ENCODE peak calls at places on chromosomes 5 and 9, in nine cellular contexts. M is fibroblast of pulmonary artery; I is GM13977; A is heart left ventricle; H is testis; C is cardiac muscle cell; B is CD4-positive, alpha-beta T cell; D is WTC11; F is GM06990. K is an unnamed sample.

GRCh38 chr9:14993061-14993800 is 83.0 kb upstream of the FREM1 start:
- DNase-seq in D (peak), M (peak), I (no peak), A (peak), F (no peak), B (peak), H (peak), C (peak), K (peak)

GRCh38 chr9:92986175-92987110 is 39.1 kb downstream of the FGD3 start:
- DNase-seq in A (no peak), M (peak), F (no peak), C (peak), D (no peak), H (peak), B (peak), I (no peak), K (peak)

GRCh38 chr5:1413611-1414241 is 31.5 kb downstream of the SLC6A3 start:
- DNase-seq in I (no peak), C (no peak), M (no peak), B (no peak), F (no peak), A (no peak), H (no peak), D (no peak), K (no peak)

GRCh38 chr5:56269216-56269927 is 36.2 kb upstream of the ANKRD55 start:
- DNase-seq in B (no peak), I (peak), A (no peak), D (no peak), M (peak), F (no peak), H (peak), C (peak), K (peak)

GRCh38 chr5:56561-57290 is 35.2 kb upstream of the PLEKHG4B start:
- DNase-seq in H (peak), B (no peak), M (peak), C (peak), A (no peak), I (peak), D (peak), F (no peak), K (no peak)

GRCh38 chr5:25419684-25420083 is 774.9 kb upstream of the CDH10 start:
- DNase-seq in D (no peak), B (no peak), M (no peak), I (no peak), A (no peak), H (no peak), C (no peak), F (no peak), K (no peak)

GRCh38 chr9:137293094-137293481 is 9.0 kb downstream of the NRARP start:
- DNase-seq in F (no peak), D (peak), C (no peak), B (no peak), I (no peak), M (no peak), A (no peak), H (no peak), K (no peak)

GRCh38 chr9:85521331-85522197 is 220.2 kb downstream of the AGTPBP1 start:
- DNase-seq in A (peak), B (no peak), D (no peak), F (no peak), H (no peak), C (no peak), I (no peak), M (no peak), K (no peak)

GRCh38 chr5:149799119-149799623 is 69.1 kb downstream of the PPARGC1B start:
- DNase-seq in D (no peak), M (peak), B (no peak), I (no peak), C (peak), H (peak), F (no peak), A (peak), K (no peak)

GRCh38 chr5:165881259-165881658 is 2375.8 kb downstream of the MAT2B start:
- DNase-seq in B (no peak), A (no peak), D (no peak), F (no peak), M (no peak), H (no peak), C (no peak), I (no peak), K (no peak)

GRCh38 chr5:35990941-35991592 is at the start of gene UGT3A1:
- DNase-seq in M (no peak), B (no peak), C (no peak), D (peak), H (no peak), I (no peak), A (no peak), F (no peak), K (no peak)

GRCh38 chr9:92774274-92774673 is 9.6 kb upstream of the BICD2 start:
- DNase-seq in C (peak), M (peak), A (no peak), D (no peak), F (no peak), I (no peak), B (no peak), H (no peak), K (no peak)

GRCh38 chr5:128409401-128409800 is 128.6 kb downstream of the FBN2 start:
- DNase-seq in M (no peak), A (no peak), F (no peak), C (peak), D (no peak), H (no peak), I (no peak), B (no peak), K (no peak)

GRCh38 chr9:75378036-75378435 is 289.7 kb downstream of the OSTF1 start:
- DNase-seq in B (no peak), C (no peak), M (no peak), A (peak), F (no peak), H (peak), D (no peak), I (no peak), K (no peak)

GRCh38 chr5:180808461-180809000 is 5.9 kb upstream of the MGAT1 start:
- DNase-seq in B (no peak), C (no peak), M (no peak), F (no peak), H (peak), D (no peak), A (no peak), I (no peak), K (no peak)

GRCh38 chr9:137645211-137645610 is 26.4 kb downstream of the EHMT1 start:
- DNase-seq in A (no peak), B (no peak), H (no peak), C (no peak), F (no peak), D (no peak), I (no peak), M (no peak), K (no peak)

GRCh38 chr9:4923580-4924544 is 61.2 kb upstream of the JAK2 start:
- DNase-seq in I (peak), D (no peak), F (no peak), A (no peak), C (peak), B (no peak), H (peak), M (peak), K (peak)

GRCh38 chr5:78830647-78831046 is 154.5 kb downstream of the ARSB start:
- DNase-seq in D (no peak), I (no peak), A (no peak), M (no peak), B (no peak), C (no peak), H (no peak), F (no peak), K (no peak)

GRCh38 chr9:35349287-35349990 is 140.5 kb upstream of the RUSC2 start:
- DNase-seq in F (no peak), C (no peak), D (no peak), A (no peak), H (no peak), B (no peak), I (no peak), M (no peak), K (no peak)

GRCh38 chr9:18683312-18683711 is 209.4 kb downstream of the ADAMTSL1 start:
- DNase-seq in I (no peak), A (no peak), D (no peak), H (no peak), F (no peak), B (no peak), C (no peak), M (no peak), K (no peak)

GRCh38 chr9:3337515-3337914 is 188.3 kb downstream of the RFX3 start:
- DNase-seq in I (no peak), A (peak), F (no peak), H (no peak), M (peak), D (no peak), B (no peak), C (peak), K (no peak)

GRCh38 chr9:129436751-129437625 is 183.9 kb downstream of the C9orf50 start:
- DNase-seq in F (no peak), C (peak), D (peak), M (peak), I (no peak), A (peak), H (peak), B (peak), K (no peak)

GRCh38 chr5:169767938-169768337 is 130.9 kb downstream of the DOCK2 start:
- DNase-seq in D (no peak), C (no peak), H (peak), I (no peak), M (no peak), A (peak), F (no peak), B (no peak), K (no peak)

GRCh38 chr5:148416921-148417320 is 33.2 kb downstream of the FBXO38 start:
- DNase-seq in M (peak), D (no peak), C (peak), B (no peak), F (no peak), I (no peak), A (peak), H (no peak), K (no peak)

GRCh38 chr9:123164285-123164684 is 104.1 kb downstream of the STRBP start:
- DNase-seq in D (no peak), C (no peak), F (no peak), A (no peak), B (no peak), M (no peak), I (peak), H (no peak), K (peak)

GRCh38 chr9:123165813-123166212 is 102.6 kb downstream of the STRBP start:
- DNase-seq in D (no peak), A (no peak), H (no peak), C (no peak), B (no peak), I (no peak), M (no peak), F (no peak), K (no peak)

GRCh38 chr9:123169926-123170325 is 98.5 kb downstream of the STRBP start:
- DNase-seq in H (no peak), D (no peak), C (no peak), I (peak), B (no peak), A (no peak), M (no peak), F (peak), K (peak)

GRCh38 chr9:123168526-123168925 is 99.9 kb downstream of the STRBP start:
- DNase-seq in D (no peak), M (no peak), C (no peak), A (no peak), F (no peak), H (no peak), I (no peak), B (no peak), K (no peak)

GRCh38 chr9:123167474-123167873 is 100.9 kb downstream of the STRBP start:
- DNase-seq in C (no peak), A (no peak), H (no peak), B (no peak), D (no peak), I (no peak), F (no peak), M (no peak), K (no peak)
- TF ChIP-seq CTCF in C (no peak), A (no peak), H (no peak), B (no peak), D (no peak), I (no peak), F (no peak), M (no peak), K (no peak)

DNA sequence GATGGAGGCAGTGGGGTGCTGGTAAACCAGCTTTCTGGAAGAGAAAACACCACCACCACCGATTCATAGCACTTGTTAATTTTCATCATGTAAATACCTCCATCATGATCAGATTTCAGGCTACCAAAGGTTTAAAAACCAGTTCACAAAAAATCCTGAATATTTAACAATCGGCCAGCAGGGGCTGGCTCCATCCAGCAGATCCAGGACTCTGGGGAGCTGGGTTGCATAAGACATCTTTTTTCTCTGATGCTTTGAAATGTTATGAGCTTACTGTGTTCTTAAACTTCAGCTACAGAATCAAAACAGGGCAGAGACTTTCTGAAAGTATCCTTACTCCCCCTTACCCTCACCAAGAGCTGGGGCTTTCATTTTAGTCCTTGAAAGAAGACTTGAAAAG is 14.6 kb upstream of the RNF183 start:
- DNase-seq in A (no peak), C (peak), M (peak), D (no peak), F (no peak), I (no peak), B (no peak), H (no peak), K (no peak)
- TF ChIP-seq CTCF in A (no peak), C (peak), M (peak), D (no peak), F (no peak), I (no peak), B (no peak), H (peak), K (no peak)

DNA sequence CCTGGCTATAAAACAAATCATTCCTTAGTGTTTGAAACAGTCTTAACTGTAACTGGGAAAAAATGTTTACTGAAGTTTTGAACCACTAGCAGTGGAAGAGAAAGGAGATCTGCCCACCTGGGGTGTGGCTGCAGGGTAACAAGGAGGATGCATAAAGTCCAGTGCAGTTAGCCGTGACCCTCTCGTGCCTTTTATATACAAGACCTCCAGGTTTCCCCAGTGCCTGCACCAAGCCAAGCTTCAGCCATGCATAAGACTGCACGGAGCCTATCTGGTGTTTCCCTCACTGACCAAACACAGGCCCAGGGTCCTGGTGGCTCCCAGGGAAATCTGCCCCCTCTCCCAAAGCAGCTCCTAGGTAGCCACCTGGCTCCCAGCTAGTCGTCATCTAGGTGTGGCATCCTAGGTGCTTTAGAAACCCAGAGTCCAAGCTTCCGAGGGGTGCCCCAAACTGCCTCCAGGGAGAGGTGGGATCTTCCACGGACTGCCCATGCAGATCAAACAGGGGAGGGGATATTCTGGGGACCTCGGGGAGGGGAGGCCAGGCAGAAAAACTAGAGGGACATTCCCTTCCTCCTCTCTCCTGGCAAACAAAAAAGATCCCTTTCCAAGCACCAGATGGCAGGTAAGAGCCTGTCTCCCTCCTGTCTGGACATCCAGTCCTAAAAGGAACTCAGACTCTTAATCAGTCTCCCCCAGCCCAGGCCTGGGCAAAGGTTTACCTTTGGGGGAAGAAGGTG is 2.7 kb downstream of the SHB start:
- DNase-seq in C (no peak), D (no peak), M (no peak), A (no peak), I (no peak), B (no peak), H (no peak), F (no peak), K (no peak)
- TF ChIP-seq CTCF in C (peak), D (no peak), M (peak), A (no peak), I (no peak), B (no peak), H (no peak), F (no peak), K (no peak)

GRCh38 chr5:174315871-174316270 is 270.4 kb downstream of the NSG2 start:
- DNase-seq in B (no peak), C (no peak), D (no peak), I (no peak), A (no peak), F (no peak), H (no peak), M (no peak), K (no peak)

GRCh38 chr5:174315471-174315870 is 270.0 kb downstream of the NSG2 start:
- DNase-seq in D (no peak), C (no peak), B (no peak), H (no peak), A (no peak), I (no peak), F (no peak), M (no peak), K (no peak)

GRCh38 chr5:174316326-174316725 is 270.8 kb downstream of the NSG2 start:
- DNase-seq in M (no peak), F (no peak), I (no peak), A (no peak), B (no peak), C (no peak), D (no peak), H (no peak), K (no peak)

GRCh38 chr5:174318578-174318977 is 273.1 kb downstream of the NSG2 start:
- DNase-seq in M (no peak), D (no peak), F (no peak), H (no peak), I (no peak), C (no peak), B (no peak), A (no peak), K (no peak)

GRCh38 chr5:174317261-174317894 is 271.9 kb downstream of the NSG2 start:
- DNase-seq in I (no peak), B (no peak), H (peak), C (peak), A (peak), M (peak), D (peak), F (no peak), K (peak)
- TF ChIP-seq CTCF in I (peak), B (no peak), H (peak), C (peak), A (peak), M (peak), D (peak), F (peak), K (peak)

GRCh38 chr5:18119156-18119785 is 485.0 kb downstream of the TAF11L14 start:
- DNase-seq in A (no peak), I (no peak), D (peak), C (no peak), H (no peak), F (no peak), M (no peak), B (no peak), K (no peak)

GRCh38 chr5:18114161-18114802 is 480.0 kb downstream of the TAF11L14 start:
- DNase-seq in H (no peak), C (no peak), I (no peak), M (no peak), D (no peak), F (no peak), B (no peak), A (no peak), K (no peak)

GRCh38 chr5:18112066-18112465 is 477.8 kb downstream of the TAF11L14 start:
- DNase-seq in F (no peak), C (no peak), M (no peak), A (no peak), I (no peak), B (no peak), H (no peak), D (no peak), K (no peak)

DNA sequence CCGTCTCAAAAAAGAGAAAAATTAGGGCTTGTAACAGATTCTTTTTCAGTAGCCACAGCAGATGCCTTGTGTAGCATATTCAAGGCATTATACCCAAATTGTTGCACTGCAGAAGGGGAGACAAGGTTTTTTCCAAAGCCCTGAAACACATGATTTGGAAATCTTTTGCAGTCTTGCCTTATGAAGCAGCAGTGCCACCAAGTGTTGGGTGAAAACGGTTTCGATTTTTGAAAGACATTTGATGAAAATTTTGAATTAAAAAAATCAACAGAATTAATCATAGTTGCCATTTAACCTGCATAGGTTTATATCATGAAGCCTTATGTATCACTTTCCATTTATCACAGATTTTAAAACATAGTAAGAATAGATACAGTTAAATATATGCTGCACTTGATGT is 479.5 kb downstream of the TAF11L14 start:
- DNase-seq in A (no peak), D (no peak), C (peak), H (no peak), I (no peak), B (no peak), M (peak), F (no peak), K (no peak)
- TF ChIP-seq CTCF in A (no peak), D (no peak), C (no peak), H (no peak), I (no peak), B (no peak), M (no peak), F (no peak), K (peak)

DNA sequence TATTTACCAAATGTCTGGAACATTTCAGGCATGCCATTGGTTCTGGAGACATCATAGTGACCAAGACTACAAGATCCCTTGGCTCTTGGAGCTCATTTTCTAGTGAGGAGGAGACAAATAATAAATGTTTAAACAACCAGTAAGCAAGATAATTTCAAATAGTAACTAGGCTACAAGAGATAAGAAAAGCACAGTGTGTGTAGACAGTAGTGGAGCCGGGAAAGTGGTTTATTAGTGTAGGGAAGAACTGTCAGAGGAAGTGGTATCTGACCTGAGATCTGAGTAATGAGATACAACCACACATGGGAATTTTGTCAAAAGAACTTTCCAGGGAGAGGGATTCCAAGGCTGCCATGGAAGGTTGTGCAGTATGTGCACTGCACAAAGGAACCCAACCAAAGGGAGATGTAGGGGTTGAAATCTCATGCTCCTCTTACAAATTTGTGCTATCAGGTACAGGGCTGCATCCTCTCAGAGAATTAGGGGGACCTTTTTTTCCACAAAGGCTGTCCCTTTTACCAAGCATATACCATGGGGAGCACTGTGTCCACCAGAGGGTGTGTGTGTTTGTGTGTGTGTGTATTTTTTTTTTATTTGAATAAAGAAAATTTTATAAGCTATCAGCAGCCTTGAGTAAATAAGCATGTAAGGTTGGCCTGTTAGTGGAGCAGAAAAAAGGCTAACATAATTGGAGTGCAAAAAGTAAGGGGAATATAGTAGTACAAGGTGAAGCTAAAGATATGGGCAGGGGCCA is 1279.0 kb upstream of the WWC1 start:
- DNase-seq in A (no peak), I (no peak), C (no peak), M (no peak), D (no peak), B (no peak), H (no peak), F (no peak), K (no peak)
- TF ChIP-seq CTCF in A (no peak), I (no peak), C (no peak), M (no peak), D (no peak), B (no peak), H (no peak), F (no peak), K (no peak)

GRCh38 chr5:168313596-168314204 is 22.3 kb downstream of the WWC1 start:
- DNase-seq in C (no peak), A (no peak), H (no peak), I (no peak), M (no peak), F (no peak), B (no peak), D (no peak), K (no peak)

GRCh38 chr5:168312606-168313297 is 21.3 kb downstream of the WWC1 start:
- DNase-seq in A (no peak), D (no peak), B (no peak), C (no peak), H (no peak), F (no peak), M (no peak), I (no peak), K (no peak)

GRCh38 chr5:168315416-168315990 is 24.1 kb downstream of the WWC1 start:
- DNase-seq in F (no peak), D (no peak), I (no peak), M (no peak), A (no peak), B (no peak), C (no peak), H (no peak), K (no peak)

GRCh38 chr5:168315991-168316578 is 24.6 kb downstream of the WWC1 start:
- DNase-seq in H (no peak), C (no peak), D (no peak), F (no peak), B (no peak), M (no peak), I (no peak), A (no peak), K (no peak)

GRCh38 chr5:168314735-168315411 is 23.4 kb downstream of the WWC1 start:
- DNase-seq in M (peak), I (no peak), C (peak), A (no peak), D (peak), B (no peak), F (no peak), H (no peak), K (no peak)
- TF ChIP-seq CTCF in M (no peak), I (no peak), C (no peak), A (no peak), D (no peak), B (no peak), F (no peak), H (no peak), K (no peak)

K was measured in GM10248.